ENCODE peak calls at places on chromosomes 6 and 20, in six cellular contexts. R is GM12878, M is H1, Z is HepG2, K is GM12891, T is K562. G is an unnamed sample.

GRCh38 chr6:138104618-138105213 is 2.5 kb downstream of the PERP start:
- DNase-seq in K (no peak), T (no peak), M (no peak), Z (no peak), R (no peak), G (no peak)

GRCh38 chr6:21331221-21331620 is 262.3 kb upstream of the SOX4 start:
- DNase-seq in M (no peak), T (no peak), K (no peak), Z (no peak), R (no peak), G (no peak)

GRCh38 chr20:50824137-50824536 is 29.3 kb downstream of the BCAS4 start:
- DNase-seq in R (no peak), T (no peak), M (no peak), Z (no peak), K (no peak), G (no peak)

GRCh38 chr6:167501831-167502385 is 177.0 kb downstream of the TTLL2 start:
- DNase-seq in R (no peak), K (no peak), Z (peak), T (peak), M (no peak), G (no peak)

GRCh38 chr20:7146552-7147219 is 379.2 kb downstream of the BMP2 start:
- DNase-seq in Z (no peak), R (no peak), T (no peak), K (no peak), M (no peak), G (no peak)

GRCh38 chr20:10558635-10559187 is 115.1 kb downstream of the JAG1 start:
- DNase-seq in R (peak), M (no peak), Z (no peak), K (no peak), T (no peak), G (no peak)

GRCh38 chr6:46217671-46218131 is 46.9 kb upstream of the ENPP5 start:
- DNase-seq in T (no peak), K (no peak), R (peak), Z (no peak), M (no peak), G (no peak)

GRCh38 chr6:162715601-162716000 is 12.0 kb downstream of the PRKN start:
- DNase-seq in T (no peak), Z (no peak), R (no peak), M (no peak), K (no peak), G (no peak)

GRCh38 chr20:16158090-16158975 is 414.9 kb downstream of the KIF16B start:
- DNase-seq in T (no peak), Z (no peak), K (no peak), M (no peak), R (peak), G (no peak)

GRCh38 chr6:162733489-162733888 is 5.7 kb downstream of the PACRG start:
- DNase-seq in Z (no peak), T (no peak), R (no peak), M (no peak), K (no peak), G (no peak)

GRCh38 chr6:3697609-3698008 is 53.9 kb downstream of the PXDC1 start:
- DNase-seq in R (no peak), Z (no peak), T (no peak), M (no peak), K (no peak), G (no peak)

GRCh38 chr6:13425971-13426931 is 61.1 kb downstream of the GFOD1 start:
- DNase-seq in R (peak), Z (no peak), T (no peak), K (no peak), M (no peak), G (no peak)

GRCh38 chr6:56547687-56548086 is 95.0 kb downstream of the DST start:
- DNase-seq in Z (no peak), T (no peak), R (no peak), K (no peak), M (no peak), G (no peak)

GRCh38 chr6:49416195-49416594 is 46.9 kb downstream of the MMUT start:
- DNase-seq in Z (no peak), M (no peak), T (no peak), R (no peak), K (no peak), G (no peak)

GRCh38 chr20:62409935-62410741 is 3.1 kb upstream of the CABLES2 start:
- DNase-seq in R (no peak), T (peak), M (peak), Z (peak), K (peak), G (peak)

GRCh38 chr6:106512048-106512957 is 117.0 kb downstream of the RTN4IP1 start:
- DNase-seq in T (peak), Z (peak), K (peak), M (peak), R (no peak), G (peak)

GRCh38 chr6:106473807-106474206 is 113.3 kb downstream of the CRYBG1 start:
- DNase-seq in Z (no peak), M (no peak), T (no peak), K (no peak), R (no peak), G (no peak)

GRCh38 chr6:110341671-110342304 is 16.4 kb downstream of the METTL24 start:
- DNase-seq in T (peak), Z (peak), K (no peak), M (peak), R (no peak), G (no peak)

GRCh38 chr6:128307671-128308070 is 212.7 kb downstream of the PTPRK start:
- DNase-seq in Z (no peak), R (no peak), K (no peak), M (no peak), T (no peak), G (no peak)

GRCh38 chr6:4640139-4640538 is 136.1 kb upstream of the CDYL start:
- DNase-seq in R (no peak), Z (no peak), T (no peak), M (no peak), K (no peak), G (no peak)

GRCh38 chr6:3618300-3619041 is 133.0 kb downstream of the PXDC1 start:
- DNase-seq in M (peak), K (no peak), R (no peak), Z (no peak), T (no peak), G (no peak)

GRCh38 chr6:162856885-162857284 is 129.1 kb downstream of the PACRG start:
- DNase-seq in M (no peak), R (no peak), Z (peak), T (no peak), K (no peak), G (no peak)

GRCh38 chr6:20403766-20404640 is 2.3 kb downstream of the E2F3 start:
- DNase-seq in M (peak), Z (peak), R (no peak), T (peak), K (no peak), G (no peak)

GRCh38 chr6:28769626-28770402 is 154.0 kb downstream of the TRIM27 start:
- DNase-seq in Z (no peak), K (no peak), M (no peak), T (peak), R (no peak), G (no peak)

GRCh38 chr6:150297327-150298028 is 71.3 kb upstream of the IYD start:
- DNase-seq in Z (no peak), M (no peak), R (no peak), T (peak), K (no peak), G (no peak)

GRCh38 chr6:33837971-33838665 is 34.3 kb upstream of the MLN start:
- DNase-seq in K (no peak), Z (no peak), T (no peak), R (no peak), M (no peak), G (no peak)

GRCh38 chr20:61684136-61684535 is 381.5 kb downstream of the TAF4 start:
- DNase-seq in Z (no peak), K (no peak), M (no peak), T (no peak), R (no peak), G (no peak)

GRCh38 chr6:113258771-113259170 is 598.4 kb upstream of the MARCKS start:
- DNase-seq in Z (no peak), K (no peak), M (no peak), R (no peak), T (no peak), G (no peak)

GRCh38 chr6:109269953-109270517 is 112.2 kb downstream of the CD164 start:
- DNase-seq in Z (no peak), K (no peak), T (no peak), M (no peak), R (no peak), G (no peak)

GRCh38 chr20:19832875-19833274 is 74.8 kb downstream of the RIN2 start:
- DNase-seq in T (no peak), Z (no peak), M (no peak), R (no peak), K (no peak), G (no peak)

GRCh38 chr6:74671558-74672025 is 534.3 kb downstream of the COL12A1 start:
- DNase-seq in R (no peak), Z (no peak), T (no peak), K (no peak), M (no peak), G (no peak)

GRCh38 chr20:57392512-57393271 is 1.5 kb downstream of the RBM38 start:
- DNase-seq in K (no peak), T (peak), R (no peak), Z (no peak), M (no peak), G (no peak)

GRCh38 chr6:38997128-38997761 is 51.3 kb upstream of the GLP1R start:
- DNase-seq in K (peak), M (peak), T (peak), Z (peak), R (no peak), G (no peak)

GRCh38 chr6:14881399-14881798 is 364.5 kb upstream of the JARID2 start:
- DNase-seq in T (no peak), R (no peak), Z (no peak), K (no peak), M (no peak), G (no peak)

GRCh38 chr6:3644613-3645012 is 106.9 kb downstream of the PXDC1 start:
- DNase-seq in T (no peak), K (no peak), M (peak), R (no peak), Z (no peak), G (no peak)

GRCh38 chr20:61303675-61304074 is 51.6 kb downstream of the CDH4 start:
- DNase-seq in Z (no peak), K (no peak), T (no peak), R (no peak), M (no peak), G (no peak)

GRCh38 chr20:11677445-11678235 is 240.1 kb upstream of the BTBD3 start:
- DNase-seq in M (no peak), Z (no peak), R (no peak), T (no peak), K (no peak), G (no peak)

GRCh38 chr6:73722318-73723060 is 26.5 kb downstream of the CD109 start:
- DNase-seq in Z (no peak), R (peak), T (no peak), M (no peak), K (no peak), G (no peak)

GRCh38 chr6:21277601-21278043 is 315.9 kb upstream of the SOX4 start:
- DNase-seq in Z (no peak), M (no peak), T (no peak), R (no peak), K (no peak), G (no peak)

GRCh38 chr20:45970646-45971424 is 1.2 kb downstream of the ZNF335 start:
- DNase-seq in T (no peak), M (no peak), R (no peak), Z (no peak), K (no peak), G (no peak)

GRCh38 chr20:45972500-45973183 is 639 bp upstream of the ZNF335 start:
- DNase-seq in R (no peak), M (no peak), T (no peak), Z (no peak), K (peak), G (peak)

GRCh38 chr20:45969712-45970634 is 2.0 kb downstream of the ZNF335 start:
- DNase-seq in T (no peak), R (no peak), Z (peak), K (no peak), M (no peak), G (no peak)

GRCh38 chr20:45971425-45971674 is 653 bp downstream of the ZNF335 start:
- DNase-seq in Z (no peak), K (peak), R (no peak), T (no peak), M (no peak), G (peak)

GRCh38 chr20:45971675-45972499 is at the start of gene ZNF335:
- DNase-seq in K (peak), R (peak), M (peak), T (peak), Z (peak), G (peak)
- TF ChIP-seq POLR2A in K (peak), R (peak), M (no peak), T (peak), Z (peak), G (peak)

GRCh38 chr6:89353118-89353556 is 615 bp upstream of the UBE2J1 start:
- DNase-seq in M (no peak), Z (no peak), T (no peak), R (no peak), K (no peak), G (no peak)
- TF ChIP-seq TAF1 in M (no peak), Z (no peak), T (no peak), R (no peak), K (no peak), G (no peak)

GRCh38 chr6:90370493-90370959 is 73.9 kb upstream of the BACH2 start:
- DNase-seq in R (no peak), Z (no peak), T (no peak), M (no peak), K (no peak), G (no peak)
- TF ChIP-seq POLR2AphosphoS5 in R (no peak), Z (no peak), T (no peak), M (no peak), K (no peak), G (no peak)

GRCh38 chr6:41073203-41073967 is 611 bp downstream of the NFYA start:
- DNase-seq in R (peak), Z (peak), M (peak), T (peak), K (peak), G (peak)
- TF ChIP-seq POLR2A in R (peak), Z (peak), M (no peak), T (peak), K (peak), G (peak)

GRCh38 chr6:161027385-161027784 is 35.8 kb downstream of the MAP3K4 start:
- DNase-seq in T (no peak), M (no peak), R (no peak), K (no peak), Z (no peak), G (no peak)
- TF ChIP-seq TAF1 in T (no peak), M (no peak), R (no peak), K (no peak), Z (no peak), G (no peak)

GRCh38 chr6:89022747-89023289 is 57.7 kb upstream of the PNRC1 start:
- DNase-seq in T (no peak), K (no peak), M (no peak), Z (no peak), R (no peak), G (no peak)

GRCh38 chr6:89021629-89022028 is 58.2 kb upstream of the RNGTT start:
- DNase-seq in Z (no peak), M (no peak), K (no peak), R (no peak), T (no peak), G (no peak)

GRCh38 chr6:89025633-89026032 is 54.9 kb upstream of the PNRC1 start:
- DNase-seq in Z (no peak), M (no peak), R (no peak), T (no peak), K (no peak), G (no peak)

GRCh38 chr6:89024456-89024855 is 56.1 kb upstream of the PNRC1 start:
- DNase-seq in M (no peak), K (no peak), T (no peak), Z (no peak), R (no peak), G (no peak)

DNA sequence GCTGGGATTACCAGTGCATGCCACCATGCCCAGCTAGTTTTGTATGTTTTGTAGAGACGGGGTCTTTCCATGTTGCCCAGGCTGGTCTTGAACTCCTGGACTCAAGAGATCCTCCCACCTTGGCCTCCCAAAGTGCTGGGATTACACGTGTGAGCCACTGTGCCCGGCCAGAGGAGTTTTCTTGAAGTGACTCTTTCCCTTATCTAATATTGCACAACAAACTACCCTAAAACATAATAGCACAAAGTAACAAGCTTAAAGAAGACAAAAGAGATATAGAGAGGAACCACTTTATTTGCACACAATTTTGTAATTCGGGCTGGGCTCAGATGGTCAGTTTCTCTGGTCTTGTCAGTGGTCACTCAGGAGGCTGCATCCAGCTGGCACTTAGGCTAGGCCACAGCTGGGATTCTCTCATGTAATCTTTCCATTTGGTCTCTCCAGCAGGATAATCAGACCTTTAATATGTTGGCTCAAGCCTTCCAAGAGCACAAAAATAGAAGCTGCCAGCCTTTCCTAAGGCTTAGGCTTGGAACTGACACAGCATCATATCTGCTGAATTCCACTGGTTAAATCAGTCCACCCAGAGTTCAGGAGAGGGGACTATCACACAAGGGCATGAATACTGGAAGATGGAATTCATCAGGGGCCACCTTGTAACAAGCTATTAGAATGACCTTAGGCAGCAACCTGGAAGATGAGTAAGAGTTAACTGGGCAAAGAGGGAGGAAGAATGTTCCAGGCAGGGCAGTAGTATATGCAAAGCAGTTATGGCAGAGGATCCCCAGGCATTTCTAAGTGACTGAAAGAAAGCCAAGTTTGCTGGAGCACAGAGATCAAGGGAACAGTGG is 56.7 kb upstream of the PNRC1 start:
- DNase-seq in Z (no peak), K (no peak), R (no peak), T (no peak), M (no peak), G (no peak)
- TF ChIP-seq POLR2AphosphoS5 in Z (no peak), K (no peak), R (no peak), T (no peak), M (no peak), G (no peak)

GRCh38 chr20:63653041-63653973 is at the start of gene STMN3:
- DNase-seq in K (peak), T (peak), R (no peak), M (peak), Z (peak), G (peak)
- TF ChIP-seq POLR2A in K (no peak), T (peak), R (no peak), M (no peak), Z (no peak), G (no peak)

GRCh38 chr6:87916446-87916845 is 131.2 kb upstream of the SPACA1 start:
- DNase-seq in M (no peak), T (no peak), Z (no peak), K (no peak), R (no peak), G (no peak)
- TF ChIP-seq TAF1 in M (no peak), T (no peak), Z (no peak), K (no peak), R (no peak), G (no peak)

DNA sequence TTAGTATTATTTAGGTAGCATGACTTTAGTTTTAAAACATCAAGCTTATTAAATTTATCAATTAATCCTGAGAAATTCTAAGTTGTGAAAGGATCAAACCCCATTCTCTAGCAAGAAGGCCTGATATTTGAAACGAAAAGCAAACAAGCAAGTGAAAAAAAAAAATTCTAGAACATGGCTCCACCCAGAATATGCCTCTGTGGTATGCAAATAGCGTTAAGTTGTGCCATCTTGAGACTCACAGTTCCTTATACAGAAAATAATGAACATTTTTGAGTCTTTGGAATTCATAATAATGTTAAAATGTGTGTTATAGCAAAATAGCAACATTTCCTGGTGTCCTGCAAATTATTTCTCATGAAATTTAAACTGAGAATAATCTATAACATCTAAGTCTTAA is 42.0 kb downstream of the TRDN start:
- DNase-seq in T (no peak), M (no peak), K (no peak), Z (no peak), R (no peak), G (no peak)
- TF ChIP-seq POLR2AphosphoS5 in T (no peak), M (no peak), K (no peak), Z (no peak), R (no peak), G (no peak)

GRCh38 chr20:48025061-48025515 is 239.8 kb upstream of the SULF2 start:
- DNase-seq in M (peak), T (no peak), Z (no peak), K (no peak), R (no peak), G (no peak)
- TF ChIP-seq POLR2A in M (no peak), T (no peak), Z (no peak), K (no peak), R (peak), G (no peak)

G was measured in GM12892.